ENCODE peak calls at places on chromosome 3, in five cellular contexts. B is dorsolateral prefrontal cortex, L is mammary epithelial cell, X is progenitor cell of endocrine pancreas, V is right atrium auricular region. M is an unnamed sample.

GRCh38 chr3:96449803-96450202 is 364.6 kb upstream of the EPHA6 start:
- DNase-seq in V (no peak), L (no peak), X (no peak), B (no peak), M (no peak)

GRCh38 chr3:108018552-108018951 is 72.3 kb downstream of the CD47 start:
- DNase-seq in V (no peak), L (no peak), B (no peak), X (no peak), M (no peak)

GRCh38 chr3:96190024-96190616 is 624.3 kb upstream of the EPHA6 start:
- DNase-seq in V (no peak), B (no peak), L (no peak), X (no peak), M (no peak)

GRCh38 chr3:150410311-150411105 is 2.4 kb downstream of the TSC22D2 start:
- DNase-seq in L (peak; percentile 47), X (peak; percentile 10), B (peak; percentile 47), V (no peak), M (peak; percentile 19)

GRCh38 chr3:152508705-152509104 is 240.0 kb downstream of the MBNL1 start:
- DNase-seq in B (no peak), L (peak; percentile 3), V (no peak), X (no peak), M (no peak)

GRCh38 chr3:167001374-167001773 is 378.7 kb downstream of the ZBBX start:
- DNase-seq in L (no peak), B (no peak), V (no peak), X (no peak), M (no peak)

GRCh38 chr3:170301404-170301803 is 56.1 kb upstream of the SKIL start:
- DNase-seq in X (no peak), L (peak; percentile 44), B (no peak), V (no peak), M (no peak)

GRCh38 chr3:118765636-118766305 is 268.9 kb downstream of the IGSF11 start:
- DNase-seq in X (no peak), B (no peak), L (no peak), V (no peak), M (no peak)

GRCh38 chr3:193554790-193555189 is at the start of gene ATP13A4:
- DNase-seq in X (peak; percentile 16), B (peak; percentile 32), L (no peak), V (no peak), M (no peak)

GRCh38 chr3:177606891-177607290 is 409.6 kb upstream of the TBL1XR1 start:
- DNase-seq in B (no peak), X (no peak), V (no peak), L (peak; percentile 52), M (no peak)

GRCh38 chr3:151285940-151286339 is 7.6 kb upstream of the P2RY14 start:
- DNase-seq in L (no peak), B (no peak), X (no peak), V (no peak), M (no peak)

GRCh38 chr3:150421799-150422548 is 13.9 kb downstream of the TSC22D2 start:
- DNase-seq in X (no peak), L (peak; percentile 49), B (no peak), V (no peak), M (no peak)

GRCh38 chr3:125403789-125404188 is 28.7 kb upstream of the ZNF148 start:
- DNase-seq in B (no peak), X (no peak), V (no peak), L (no peak), M (no peak)

GRCh38 chr3:46930176-46930944 is 46.2 kb downstream of the CCDC12 start:
- DNase-seq in B (no peak), V (no peak), L (no peak), X (no peak), M (no peak)

GRCh38 chr3:177618873-177619771 is 421.8 kb upstream of the TBL1XR1 start:
- DNase-seq in V (no peak), X (no peak), B (no peak), L (peak; percentile 56), M (no peak)

GRCh38 chr3:141860766-141861513 is 15.5 kb upstream of the ATP1B3 start:
- DNase-seq in X (no peak), V (no peak), B (no peak), L (no peak), M (no peak)

GRCh38 chr3:145219355-145220196 is 941.4 kb downstream of the PLOD2 start:
- DNase-seq in X (no peak), V (no peak), B (no peak), L (no peak), M (no peak)

GRCh38 chr3:59246719-59247401 is 197.0 kb upstream of the CFAP20DC start:
- DNase-seq in X (no peak), B (no peak), V (no peak), L (no peak), M (no peak)

GRCh38 chr3:127803619-127804018 is 18.7 kb downstream of the MGLL start:
- DNase-seq in V (no peak), B (no peak), L (peak; percentile 94), X (no peak), M (no peak)

GRCh38 chr3:48798998-48799397 is 48.7 kb downstream of the PRKAR2A start:
- DNase-seq in L (peak; percentile 26), V (no peak), B (no peak), X (no peak), M (no peak)

GRCh38 chr3:162141232-162141631 is 644.6 kb downstream of the OTOL1 start:
- DNase-seq in V (no peak), B (no peak), X (no peak), L (peak; percentile 16), M (no peak)

GRCh38 chr3:84980011-84980410 is 21.2 kb downstream of the CADM2 start:
- DNase-seq in B (peak; percentile 74), L (no peak), X (no peak), V (no peak), M (no peak)

GRCh38 chr3:155512867-155513261 is 219.4 kb upstream of the STRIT1 start:
- DNase-seq in B (no peak), L (peak; percentile 85), X (no peak), V (no peak), M (no peak)

GRCh38 chr3:44171891-44172290 is 69.8 kb upstream of the TOPAZ1 start:
- DNase-seq in V (no peak), L (no peak), X (no peak), B (no peak), M (no peak)

GRCh38 chr3:41267975-41268640 is 68.8 kb downstream of the CTNNB1 start:
- DNase-seq in V (no peak), L (peak; percentile 95), B (no peak), X (no peak), M (no peak)

GRCh38 chr3:61956236-61956635 is 394.9 kb downstream of the PTPRG start:
- DNase-seq in V (no peak), B (no peak), L (peak; percentile 65), X (no peak), M (no peak)

GRCh38 chr3:135792174-135792573 is 173.4 kb upstream of the PPP2R3A start:
- DNase-seq in B (no peak), X (no peak), V (no peak), L (no peak), M (no peak)

DNA sequence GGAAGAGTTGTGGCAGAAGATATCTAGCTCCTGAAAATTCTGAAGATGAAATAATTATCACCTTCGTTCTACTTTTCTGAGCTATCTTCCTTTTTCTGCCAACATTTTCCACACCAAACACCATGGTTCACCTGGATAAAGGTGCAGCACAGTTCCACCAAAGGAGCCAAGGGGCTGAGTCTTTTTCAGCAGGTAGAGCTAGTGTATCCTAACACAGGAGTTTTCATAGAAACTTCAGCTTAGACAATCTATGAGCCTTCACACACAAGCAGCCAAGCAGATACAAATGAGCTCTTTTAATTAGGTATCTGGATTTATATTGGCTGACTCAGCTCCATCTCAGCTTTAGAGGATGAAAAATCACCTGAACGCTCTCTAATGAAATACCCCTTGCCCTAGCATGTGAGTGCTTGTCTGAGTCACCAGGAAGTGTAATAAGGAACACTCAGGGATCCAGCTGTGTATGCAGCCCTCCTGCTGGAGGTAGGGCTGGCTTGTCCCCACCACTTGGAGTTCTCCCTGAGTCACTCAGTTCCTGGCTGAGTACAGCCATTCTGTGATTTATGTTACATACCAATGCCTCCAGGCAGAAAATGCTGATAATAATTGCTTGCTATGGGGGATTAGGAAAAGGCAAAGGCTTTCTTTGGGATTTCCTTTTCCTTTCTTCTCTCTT is 385.7 kb downstream of the LSAMP start:
- DNase-seq in V (no peak), L (peak; percentile 98), B (no peak), X (no peak), M (no peak)
- TF ChIP-seq CTCF in V (no peak), L (peak; percentile 20), B (no peak), X (no peak), M (no peak)

DNA sequence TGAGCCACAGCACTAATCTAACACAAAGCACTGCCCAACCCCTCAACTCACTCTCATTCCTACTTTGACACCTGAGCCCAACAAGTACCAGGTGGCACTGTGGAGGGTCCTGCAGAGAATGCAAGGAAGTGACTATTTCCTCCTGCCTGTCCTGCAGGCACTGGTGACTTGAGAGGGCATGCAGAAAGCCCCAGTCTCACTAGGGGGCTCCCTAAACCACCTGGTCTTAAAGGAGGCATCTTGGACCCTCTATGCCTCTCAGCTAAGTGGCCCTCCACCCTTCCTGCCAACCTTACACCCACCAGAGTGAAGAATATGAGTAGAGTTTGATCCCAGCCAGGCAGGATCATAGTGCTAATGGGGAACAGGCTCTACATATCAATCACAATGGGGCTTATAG is 15.2 kb downstream of the TRAIP start:
- DNase-seq in L (no peak), V (no peak), B (no peak), X (no peak), M (no peak)
- TF ChIP-seq CTCF in L (peak; percentile 58), V (no peak), B (no peak), X (peak; percentile 31), M (no peak)

GRCh38 chr3:133083395-133083794 is 45.2 kb downstream of the TMEM108 start:
- DNase-seq in L (no peak), X (no peak), B (no peak), V (no peak), M (no peak)

GRCh38 chr3:133081016-133081415 is 42.8 kb downstream of the TMEM108 start:
- DNase-seq in X (no peak), V (no peak), B (no peak), L (no peak), M (no peak)

GRCh38 chr3:133079621-133080020 is 41.4 kb downstream of the TMEM108 start:
- DNase-seq in V (no peak), B (no peak), X (no peak), L (no peak), M (no peak)

GRCh38 chr3:133075027-133075426 is 36.8 kb downstream of the TMEM108 start:
- DNase-seq in L (no peak), X (no peak), V (no peak), B (no peak), M (no peak)

GRCh38 chr3:133077688-133078087 is 39.5 kb downstream of the TMEM108 start:
- DNase-seq in L (no peak), B (no peak), X (no peak), V (no peak), M (no peak)
- TF ChIP-seq CTCF in L (no peak), B (no peak), X (no peak), V (no peak), M (no peak)

DNA sequence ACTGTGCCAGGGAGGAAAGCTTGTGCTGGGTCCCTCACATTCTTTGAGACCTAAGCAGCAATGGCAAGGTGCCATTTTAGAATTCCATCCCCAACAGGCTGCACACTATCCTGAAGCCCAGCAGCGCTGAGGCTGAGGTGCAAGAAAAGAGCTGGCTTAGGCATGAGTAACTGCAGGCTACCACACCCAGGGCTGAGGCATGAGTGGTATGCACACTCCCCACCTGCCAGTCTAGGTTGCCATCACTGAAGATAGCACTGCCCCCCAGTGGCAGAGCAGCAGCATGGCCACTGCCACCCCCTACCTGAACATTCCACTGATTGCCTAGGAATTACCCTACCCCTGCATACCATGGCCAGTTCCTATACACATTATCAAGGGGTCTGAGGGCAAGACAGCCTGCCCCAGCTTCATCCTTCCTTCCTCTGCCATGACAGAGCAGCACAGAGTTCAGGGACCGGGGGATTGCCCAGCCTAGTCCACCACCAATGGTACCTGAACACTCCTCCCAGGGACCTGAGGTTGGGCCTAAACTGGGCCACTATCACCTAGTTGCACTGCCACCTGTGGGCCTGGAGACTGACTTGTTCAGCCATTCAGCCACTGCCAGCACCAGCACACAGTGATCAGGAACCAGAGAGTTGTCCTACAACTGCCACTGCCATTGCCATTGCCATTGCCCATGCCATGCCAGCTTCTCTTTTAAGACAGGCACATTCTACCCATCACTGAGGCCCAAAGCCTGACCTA is 129.8 kb downstream of the SATB1 start:
- DNase-seq in V (no peak), B (no peak), L (peak; percentile 82), X (peak; percentile 10), M (peak; percentile 31)
- TF ChIP-seq CTCF in V (no peak), B (no peak), L (peak; percentile 97), X (peak; percentile 58), M (peak; percentile 33)

M was measured in mesothelial cell of epicardium.